ENCODE peak calls at places on chromosomes 13 and 19, in four cellular contexts. P is kidney epithelial cell; U is CD8-positive, alpha-beta T cell; T is mucosa of descending colon. W is an unnamed sample.

GRCh38 chr13:23356368-23356767 is 77.1 kb downstream of the SACS start:
- DNase-seq in P (no peak), U (no peak), T (no peak), W (no peak)

GRCh38 chr19:3932931-3933810 is at the start of gene NMRK2:
- DNase-seq in P (no peak), U (no peak), T (no peak), W (no peak)

GRCh38 chr19:11405846-11406643 is 13.1 kb downstream of the RGL3 start:
- DNase-seq in P (no peak), U (no peak), T (no peak), W (no peak)

GRCh38 chr13:29849071-29849541 is 1.3 kb downstream of the UBL3 start:
- DNase-seq in P (no peak), U (no peak), T (peak), W (peak)

GRCh38 chr13:31733066-31733465 is 6.3 kb upstream of the RXFP2 start:
- DNase-seq in P (no peak), U (no peak), T (no peak), W (no peak)

GRCh38 chr13:42652642-42653415 is 78.9 kb downstream of the TNFSF11 start:
- DNase-seq in P (no peak), U (no peak), T (no peak), W (no peak)

GRCh38 chr19:4077800-4078683 is 11.3 kb upstream of the ZBTB7A start:
- DNase-seq in P (no peak), U (peak), T (peak), W (peak)

GRCh38 chr19:11025445-11025844 is 63.8 kb upstream of the LDLR start:
- DNase-seq in P (no peak), U (no peak), T (no peak), W (no peak)

GRCh38 chr13:110435331-110435730 is 126.2 kb downstream of the RAB20 start:
- DNase-seq in P (no peak), U (no peak), T (no peak), W (no peak)

GRCh38 chr13:107374038-107374437 is 806.1 kb upstream of the ARGLU1 start:
- DNase-seq in P (no peak), U (no peak), T (no peak), W (no peak)

GRCh38 chr19:44720945-44721344 is 22.0 kb downstream of the CEACAM16 start:
- DNase-seq in P (no peak), U (no peak), T (no peak), W (no peak)

GRCh38 chr13:43074824-43075510 is 51.6 kb downstream of the DNAJC15 start:
- DNase-seq in P (no peak), U (no peak), T (no peak), W (no peak)